ENCODE peak calls at places on chromosomes 3 and 15, in six cellular contexts. Z is osteocyte, T is frontal cortex, V is activated T-cell treated with anti-CD3 and anti-CD28 coated beads for 48 hours, R is right cardiac atrium, G is transverse colon. K is an unnamed sample.

GRCh38 chr15:81767076-81767475 is 278.7 kb downstream of the MEX3B start:
- DNase-seq in Z (no peak), T (no peak), V (no peak), R (no peak), G (no peak), K (no peak)

GRCh38 chr15:82128401-82129143 is 82.8 kb upstream of the MEX3B start:
- DNase-seq in Z (no peak), T (no peak), V (no peak), R (no peak), G (no peak), K (no peak)

GRCh38 chr3:120506828-120507774 is 56.3 kb upstream of the FSTL1 start:
- DNase-seq in Z (peak; percentile 66), T (no peak), V (no peak), R (no peak), G (peak; percentile 50), K (no peak)

GRCh38 chr15:47505712-47506542 is 211.4 kb upstream of the SEMA6D start:
- DNase-seq in Z (no peak), T (no peak), V (no peak), R (no peak), G (no peak), K (no peak)

GRCh38 chr3:15113468-15113867 is 14.5 kb upstream of the RBSN start:
- DNase-seq in Z (no peak), T (no peak), V (no peak), R (no peak), G (no peak), K (no peak)

GRCh38 chr3:70053293-70053692 is 53.8 kb downstream of the SAMMSON start:
- DNase-seq in Z (no peak), T (no peak), V (no peak), R (no peak), G (no peak), K (no peak)

GRCh38 chr3:165669502-165669901 is 167.7 kb downstream of the BCHE start:
- DNase-seq in Z (no peak), T (no peak), V (no peak), R (no peak), G (no peak), K (no peak)

GRCh38 chr15:49718234-49718633 is 97.4 kb downstream of the DTWD1 start:
- DNase-seq in Z (no peak), T (no peak), V (no peak), R (no peak), G (no peak), K (no peak)

GRCh38 chr3:170999737-171000242 is 26.7 kb downstream of the SLC2A2 start:
- DNase-seq in Z (no peak), T (no peak), V (no peak), R (no peak), G (peak; percentile 49), K (peak; percentile 38)

GRCh38 chr3:132726341-132726823 is 4.2 kb upstream of the NPHP3 start:
- DNase-seq in Z (no peak), T (no peak), V (no peak), R (no peak), G (no peak), K (no peak)

GRCh38 chr3:129769616-129770015 is 123.9 kb downstream of the TMCC1 start:
- DNase-seq in Z (no peak), T (no peak), V (no peak), R (no peak), G (no peak), K (no peak)

GRCh38 chr15:71195242-71195641 is 80.0 kb downstream of the THSD4 start:
- DNase-seq in Z (peak; percentile 32), T (no peak), V (no peak), R (no peak), G (no peak), K (no peak)

GRCh38 chr3:107620534-107620933 is 97.8 kb downstream of the BBX start:
- DNase-seq in Z (no peak), T (no peak), V (no peak), R (no peak), G (no peak), K (no peak)

GRCh38 chr3:72033709-72034428 is 248.9 kb upstream of the PROK2 start:
- DNase-seq in Z (no peak), T (no peak), V (no peak), R (no peak), G (no peak), K (no peak)

GRCh38 chr3:48399387-48400172 is 27.6 kb downstream of the FBXW12 start:
- DNase-seq in Z (no peak), T (no peak), V (no peak), R (no peak), G (no peak), K (no peak)

GRCh38 chr15:101723161-101723873 is 956 bp downstream of the TARS3 start:
- DNase-seq in Z (no peak), T (peak; percentile 28), V (peak; percentile 23), R (no peak), G (peak; percentile 54), K (peak; percentile 27)

GRCh38 chr3:87225659-87226058 is 1.4 kb upstream of the CHMP2B start:
- DNase-seq in Z (no peak), T (no peak), V (no peak), R (peak; percentile 14), G (peak; percentile 34), K (no peak)

GRCh38 chr3:123089611-123090301 is 22.9 kb downstream of the PDIA5 start:
- DNase-seq in Z (no peak), T (no peak), V (no peak), R (peak; percentile 57), G (no peak), K (no peak)

GRCh38 chr15:73753250-73754130 is at the start of gene INSYN1:
- DNase-seq in Z (no peak), T (peak; percentile 78), V (no peak), R (peak; percentile 68), G (peak; percentile 16), K (no peak)

GRCh38 chr3:183098538-183099025 is 714 bp downstream of the MCCC1 start:
- DNase-seq in Z (no peak), T (no peak), V (no peak), R (no peak), G (no peak), K (no peak)

GRCh38 chr15:28127036-28127435 is 27.9 kb upstream of the OCA2 start:
- DNase-seq in Z (no peak), T (no peak), V (no peak), R (no peak), G (no peak), K (no peak)

GRCh38 chr15:85531083-85531482 is 150.7 kb downstream of the AKAP13 start:
- DNase-seq in Z (no peak), T (no peak), V (no peak), R (no peak), G (no peak), K (no peak)

GRCh38 chr3:143036557-143036956 is 35.2 kb downstream of the U2SURP start:
- DNase-seq in Z (no peak), T (no peak), V (no peak), R (no peak), G (no peak), K (no peak)

GRCh38 chr15:91133511-91133910 is 33.5 kb downstream of the SV2B start:
- DNase-seq in Z (no peak), T (no peak), V (no peak), R (no peak), G (no peak), K (no peak)